ENCODE peak calls at places on chromosomes 7 and 10, in five cellular contexts. V is AG04450, F is pancreas, U is adrenal gland, W is fibroblast of lung. S is an unnamed sample.

GRCh38 chr7:16940777-16941176 is 59.0 kb upstream of the AGR3 start:
- DNase-seq in V (no peak), F (no peak), U (no peak), W (peak; percentile 34), S (no peak)

GRCh38 chr10:88117869-88118632 is 254.6 kb downstream of the PTEN start:
- DNase-seq in V (no peak), F (no peak), U (no peak), W (no peak), S (no peak)

GRCh38 chr7:122140918-122141317 is 3.1 kb downstream of the AASS start:
- DNase-seq in V (no peak), F (no peak), U (no peak), W (no peak), S (no peak)

GRCh38 chr10:69836728-69837025 is 35.0 kb downstream of the COL13A1 start:
- DNase-seq in V (no peak), F (no peak), U (no peak), W (no peak), S (no peak)

GRCh38 chr10:74518076-74518475 is 308.3 kb upstream of the KAT6B start:
- DNase-seq in V (no peak), F (no peak), U (no peak), W (no peak), S (no peak)

GRCh38 chr7:50156746-50157145 is 63.7 kb upstream of the ZPBP start:
- DNase-seq in V (no peak), F (no peak), U (no peak), W (no peak), S (no peak)

GRCh38 chr10:8927705-8928104 is 873.2 kb downstream of the GATA3 start:
- DNase-seq in V (no peak), F (no peak), U (no peak), W (no peak), S (no peak)

GRCh38 chr7:5354460-5355279 is 69.0 kb downstream of the TNRC18 start:
- DNase-seq in V (no peak), F (peak; percentile 75), U (peak; percentile 84), W (peak; percentile 32), S (no peak)

GRCh38 chr10:89450901-89451300 is 36.5 kb downstream of the IFIT5 start:
- DNase-seq in V (no peak), F (no peak), U (no peak), W (no peak), S (no peak)

GRCh38 chr7:80443336-80443735 is 68.5 kb downstream of the GNAT3 start:
- DNase-seq in V (no peak), F (no peak), U (no peak), W (no peak), S (no peak)

GRCh38 chr10:133212853-133213494 is 17.0 kb upstream of the UTF1 start:
- DNase-seq in V (no peak), F (no peak), U (no peak), W (no peak), S (no peak)

GRCh38 chr10:103838851-103839512 is 16.4 kb downstream of the SH3PXD2A start:
- DNase-seq in V (no peak), F (no peak), U (no peak), W (no peak), S (no peak)

GRCh38 chr7:151003572-151003971 is 12.8 kb downstream of the NOS3 start:
- DNase-seq in V (no peak), F (no peak), U (no peak), W (no peak), S (no peak)

GRCh38 chr7:92697414-92697813 is 107.2 kb upstream of the FAM133B start:
- DNase-seq in V (no peak), F (no peak), U (no peak), W (peak; percentile 46), S (no peak)

GRCh38 chr10:20814116-20814515 is 83.0 kb downstream of the NEBL start:
- DNase-seq in V (no peak), F (no peak), U (no peak), W (no peak), S (no peak)

GRCh38 chr7:81626008-81626407 is 143.8 kb downstream of the HGF start:
- DNase-seq in V (no peak), F (no peak), U (no peak), W (peak; percentile 67), S (no peak)

GRCh38 chr7:54932818-54933543 is 85.8 kb upstream of the EGFR start:
- DNase-seq in V (peak; percentile 18), F (peak; percentile 85), U (peak; percentile 89), W (peak; percentile 80), S (peak; percentile 1)

GRCh38 chr7:101659706-101660105 is 30.6 kb upstream of the MYL10 start:
- DNase-seq in V (no peak), F (no peak), U (no peak), W (peak; percentile 33), S (no peak)

GRCh38 chr10:32961892-32962369 is 3.9 kb upstream of the ITGB1 start:
- DNase-seq in V (peak; percentile 73), F (no peak), U (no peak), W (peak; percentile 94), S (peak; percentile 68)

GRCh38 chr10:93876391-93876790 is 17.4 kb upstream of the SLC35G1 start:
- DNase-seq in V (no peak), F (no peak), U (no peak), W (peak; percentile 50), S (no peak)

GRCh38 chr7:106070201-106070551 is 41.9 kb downstream of the SYPL1 start:
- DNase-seq in V (no peak), F (peak; percentile 63), U (peak; percentile 58), W (peak; percentile 18), S (no peak)

GRCh38 chr10:93921338-93921737 is 27.6 kb downstream of the SLC35G1 start:
- DNase-seq in V (no peak), F (no peak), U (no peak), W (no peak), S (no peak)

GRCh38 chr10:117763528-117763927 is 221.0 kb downstream of the EMX2 start:
- DNase-seq in V (no peak), F (no peak), U (no peak), W (no peak), S (no peak)

GRCh38 chr7:137886266-137886665 is 39.5 kb upstream of the DGKI start:
- DNase-seq in V (no peak), F (no peak), U (no peak), W (no peak), S (no peak)

GRCh38 chr10:29692121-29692539 is 57.4 kb upstream of the SVIL start:
- DNase-seq in V (no peak), F (no peak), U (no peak), W (peak; percentile 64), S (no peak)

GRCh38 chr10:80090120-80090519 is 11.7 kb downstream of the TMEM254 start:
- DNase-seq in V (no peak), F (no peak), U (no peak), W (no peak), S (no peak)

GRCh38 chr10:69486922-69487730 is 35.9 kb downstream of the TSPAN15 start:
- DNase-seq in V (no peak), F (peak; percentile 44), U (no peak), W (no peak), S (no peak)

GRCh38 chr10:119595715-119596515 is 849 bp downstream of the TIAL1 start:
- DNase-seq in V (peak; percentile 11), F (peak; percentile 74), U (peak; percentile 49), W (peak; percentile 58), S (no peak)

GRCh38 chr10:27197980-27198645 is 42.5 kb downstream of the ACBD5 start:
- DNase-seq in V (no peak), F (no peak), U (peak; percentile 51), W (no peak), S (no peak)

GRCh38 chr10:99590799-99591198 is 29.4 kb downstream of the SLC25A28 start:
- DNase-seq in V (no peak), F (no peak), U (no peak), W (no peak), S (no peak)
- H3K4me3 ChIP-seq in V (no peak overlapping the region), F (no peak overlapping the region), U (no peak overlapping the region), W (no peak overlapping the region), S (no peak overlapping the region)

GRCh38 chr7:132653364-132653930 is 77.2 kb upstream of the PLXNA4 start:
- DNase-seq in V (no peak), F (no peak), U (no peak), W (no peak), S (no peak)

GRCh38 chr7:132656846-132657776 is 80.8 kb upstream of the PLXNA4 start:
- DNase-seq in V (no peak), F (no peak), U (no peak), W (no peak), S (no peak)

GRCh38 chr7:132655071-132655761 is 78.9 kb upstream of the PLXNA4 start:
- DNase-seq in V (no peak), F (no peak), U (peak; percentile 65), W (peak; percentile 71), S (no peak)

GRCh38 chr7:132652507-132652906 is 76.2 kb upstream of the PLXNA4 start:
- DNase-seq in V (no peak), F (no peak), U (no peak), W (no peak), S (no peak)

DNA sequence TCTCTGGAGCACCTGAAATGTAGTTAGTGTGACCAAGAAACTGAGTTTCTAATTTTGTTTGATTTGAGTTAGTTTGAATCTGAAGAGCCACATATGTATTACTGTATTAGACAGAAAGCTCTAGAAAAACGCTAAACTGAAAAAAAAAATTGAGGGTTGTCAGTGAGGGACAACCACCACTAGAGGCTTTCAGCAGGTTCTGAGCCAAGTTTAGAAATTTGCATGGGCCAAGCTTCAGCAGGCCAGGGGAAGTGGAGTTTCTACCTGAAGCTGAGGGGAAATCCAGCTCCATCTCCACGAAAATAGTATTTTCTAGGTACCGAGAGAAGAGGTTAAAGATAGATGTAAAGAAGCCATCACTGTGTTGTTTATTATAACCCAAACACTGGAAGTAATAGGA is 77.9 kb upstream of the PLXNA4 start:
- DNase-seq in V (no peak), F (no peak), U (no peak), W (no peak), S (no peak)
- TF ChIP-seq CTCF in V (peak; percentile 35), F (no peak), U (no peak), W (peak; percentile 23), S (peak; percentile 43)

GRCh38 chr7:158186406-158186805 is 401.2 kb downstream of the PTPRN2 start:
- DNase-seq in V (no peak), F (no peak), U (no peak), W (no peak), S (no peak)

GRCh38 chr7:158190756-158191155 is 396.9 kb downstream of the PTPRN2 start:
- DNase-seq in V (no peak), F (no peak), U (no peak), W (no peak), S (no peak)

GRCh38 chr7:158187055-158187770 is 400.4 kb downstream of the PTPRN2 start:
- DNase-seq in V (no peak), F (no peak), U (no peak), W (peak; percentile 61), S (no peak)

GRCh38 chr7:158191671-158192070 is 396.0 kb downstream of the PTPRN2 start:
- DNase-seq in V (no peak), F (no peak), U (no peak), W (no peak), S (no peak)

DNA sequence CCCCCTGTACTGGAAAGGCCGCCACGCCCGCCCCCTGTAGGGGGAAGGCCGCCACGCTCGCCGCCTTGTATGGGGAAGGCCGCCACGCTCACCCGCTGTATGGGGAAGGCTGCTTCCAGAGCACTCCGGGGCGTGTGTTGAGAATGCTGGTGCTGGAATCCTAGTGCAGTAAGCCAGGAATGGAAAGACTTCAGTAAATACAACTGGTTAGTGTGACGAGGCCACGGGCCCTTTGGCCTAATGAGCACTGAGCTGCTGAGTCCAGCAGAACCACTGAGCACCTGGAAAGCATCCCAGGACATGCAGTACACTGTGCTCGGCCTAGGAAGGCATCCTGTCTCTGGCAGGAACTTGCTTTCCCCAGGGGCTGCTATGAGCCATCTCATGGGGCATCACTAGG is 398.9 kb downstream of the PTPRN2 start:
- DNase-seq in V (no peak), F (no peak), U (no peak), W (no peak), S (no peak)
- H3K4me3 ChIP-seq in V (no peak overlapping the region), F (no peak overlapping the region), U (no peak overlapping the region), W (no peak overlapping the region), S (no peak overlapping the region)

GRCh38 chr7:1193593-1194424 is 33.8 kb upstream of the ZFAND2A start:
- DNase-seq in V (no peak), F (peak; percentile 81), U (peak; percentile 66), W (peak; percentile 29), S (no peak)
- TF ChIP-seq CTCF in V (peak; percentile 43), F (no peak), U (peak; percentile 59), W (peak; percentile 23), S (peak; percentile 77)

S was measured in AG09309.